ENCODE peak calls at places on chromosome 1, in five cellular contexts. One of them, this sample, is unnamed.
A peak's percentile ranks its signal among the peaks of the same experiment; 100 is the strongest.

GRCh38 chr1:38029725-38030511 is 16.7 kb downstream of the POU3F1 start:
- DNase-seq in tibial artery: no peak
- DNase-seq in neural crest cell: no peak
- DNase-seq in stimulated activated CD4-positive, alpha-beta T cell treated with anti-CD3 and anti-CD28 coated beads, Interleukin-1b, Interleukin-23, amount 100 ng/mL, for 48 hours: peak; percentile 85
- DNase-seq in neuronal stem cell: no peak
- DNase-seq in this sample: peak; percentile 90

GRCh38 chr1:24149854-24150227 is 6.9 kb upstream of the IL22RA1 start:
- DNase-seq in tibial artery: no peak
- DNase-seq in neural crest cell: no peak
- DNase-seq in stimulated activated CD4-positive, alpha-beta T cell treated with anti-CD3 and anti-CD28 coated beads, Interleukin-1b, Interleukin-23, amount 100 ng/mL, for 48 hours: peak; percentile 71
- DNase-seq in neuronal stem cell: no peak
- DNase-seq in this sample: peak; percentile 80

GRCh38 chr1:206933333-206933945 is 11.7 kb upstream of the FCMR start:
- DNase-seq in tibial artery: no peak
- DNase-seq in neural crest cell: no peak
- DNase-seq in stimulated activated CD4-positive, alpha-beta T cell treated with anti-CD3 and anti-CD28 coated beads, Interleukin-1b, Interleukin-23, amount 100 ng/mL, for 48 hours: peak; percentile 64
- DNase-seq in neuronal stem cell: no peak
- DNase-seq in this sample: peak; percentile 84

GRCh38 chr1:11571906-11572616 is 82.2 kb downstream of the FBXO2 start:
- DNase-seq in tibial artery: no peak
- DNase-seq in neural crest cell: no peak
- DNase-seq in stimulated activated CD4-positive, alpha-beta T cell treated with anti-CD3 and anti-CD28 coated beads, Interleukin-1b, Interleukin-23, amount 100 ng/mL, for 48 hours: peak; percentile 24
- DNase-seq in neuronal stem cell: no peak
- DNase-seq in this sample: peak; percentile 59

GRCh38 chr1:56484695-56485094 is 94.7 kb downstream of the PLPP3 start:
- DNase-seq in tibial artery: no peak
- DNase-seq in neural crest cell: no peak
- DNase-seq in stimulated activated CD4-positive, alpha-beta T cell treated with anti-CD3 and anti-CD28 coated beads, Interleukin-1b, Interleukin-23, amount 100 ng/mL, for 48 hours: no peak
- DNase-seq in neuronal stem cell: no peak
- DNase-seq in this sample: no peak

GRCh38 chr1:201443747-201444146 is 22.2 kb upstream of the TNNI1 start:
- DNase-seq in tibial artery: no peak
- DNase-seq in neural crest cell: no peak
- DNase-seq in stimulated activated CD4-positive, alpha-beta T cell treated with anti-CD3 and anti-CD28 coated beads, Interleukin-1b, Interleukin-23, amount 100 ng/mL, for 48 hours: no peak
- DNase-seq in neuronal stem cell: no peak
- DNase-seq in this sample: no peak

GRCh38 chr1:155776414-155776813 is 80.6 kb downstream of the GON4L start:
- DNase-seq in tibial artery: no peak
- DNase-seq in neural crest cell: no peak
- DNase-seq in stimulated activated CD4-positive, alpha-beta T cell treated with anti-CD3 and anti-CD28 coated beads, Interleukin-1b, Interleukin-23, amount 100 ng/mL, for 48 hours: no peak
- DNase-seq in neuronal stem cell: no peak
- DNase-seq in this sample: peak; percentile 39

GRCh38 chr1:30378991-30379581 is 344.3 kb downstream of the MATN1 start:
- DNase-seq in tibial artery: no peak
- DNase-seq in neural crest cell: peak; percentile 21
- DNase-seq in stimulated activated CD4-positive, alpha-beta T cell treated with anti-CD3 and anti-CD28 coated beads, Interleukin-1b, Interleukin-23, amount 100 ng/mL, for 48 hours: no peak
- DNase-seq in neuronal stem cell: no peak
- DNase-seq in this sample: no peak

GRCh38 chr1:56414728-56415224 is 164.6 kb downstream of the PLPP3 start:
- DNase-seq in tibial artery: no peak
- DNase-seq in neural crest cell: no peak
- DNase-seq in stimulated activated CD4-positive, alpha-beta T cell treated with anti-CD3 and anti-CD28 coated beads, Interleukin-1b, Interleukin-23, amount 100 ng/mL, for 48 hours: no peak
- DNase-seq in neuronal stem cell: no peak
- DNase-seq in this sample: no peak

GRCh38 chr1:156412653-156413309 is 43.8 kb downstream of the RHBG start:
- DNase-seq in tibial artery: no peak
- DNase-seq in neural crest cell: no peak
- DNase-seq in stimulated activated CD4-positive, alpha-beta T cell treated with anti-CD3 and anti-CD28 coated beads, Interleukin-1b, Interleukin-23, amount 100 ng/mL, for 48 hours: no peak
- DNase-seq in neuronal stem cell: no peak
- DNase-seq in this sample: no peak

GRCh38 chr1:155910621-155911121 is 478 bp downstream of the RIT1 start:
- DNase-seq in tibial artery: peak; percentile 33
- DNase-seq in neural crest cell: peak; percentile 8
- DNase-seq in stimulated activated CD4-positive, alpha-beta T cell treated with anti-CD3 and anti-CD28 coated beads, Interleukin-1b, Interleukin-23, amount 100 ng/mL, for 48 hours: no peak
- DNase-seq in neuronal stem cell: peak; percentile 24
- DNase-seq in this sample: peak; percentile 28

GRCh38 chr1:160429125-160429551 is 28.8 kb downstream of the VANGL2 start:
- DNase-seq in tibial artery: no peak
- DNase-seq in neural crest cell: no peak
- DNase-seq in stimulated activated CD4-positive, alpha-beta T cell treated with anti-CD3 and anti-CD28 coated beads, Interleukin-1b, Interleukin-23, amount 100 ng/mL, for 48 hours: no peak
- DNase-seq in neuronal stem cell: no peak
- DNase-seq in this sample: no peak

GRCh38 chr1:4175566-4176405 is 275.7 kb upstream of the C1orf174 start:
- DNase-seq in tibial artery: no peak
- DNase-seq in neural crest cell: no peak
- DNase-seq in stimulated activated CD4-positive, alpha-beta T cell treated with anti-CD3 and anti-CD28 coated beads, Interleukin-1b, Interleukin-23, amount 100 ng/mL, for 48 hours: no peak
- DNase-seq in neuronal stem cell: no peak
- DNase-seq in this sample: no peak

GRCh38 chr1:232509570-232509969 is 120.4 kb downstream of the SIPA1L2 start:
- DNase-seq in tibial artery: no peak
- DNase-seq in neural crest cell: no peak
- DNase-seq in stimulated activated CD4-positive, alpha-beta T cell treated with anti-CD3 and anti-CD28 coated beads, Interleukin-1b, Interleukin-23, amount 100 ng/mL, for 48 hours: no peak
- DNase-seq in neuronal stem cell: peak; percentile 9
- DNase-seq in this sample: no peak

GRCh38 chr1:93629101-93630059 is 52.3 kb downstream of the BCAR3 start:
- DNase-seq in tibial artery: peak; percentile 35
- DNase-seq in neural crest cell: no peak
- DNase-seq in stimulated activated CD4-positive, alpha-beta T cell treated with anti-CD3 and anti-CD28 coated beads, Interleukin-1b, Interleukin-23, amount 100 ng/mL, for 48 hours: no peak
- DNase-seq in neuronal stem cell: peak; percentile 56
- DNase-seq in this sample: peak; percentile 56

GRCh38 chr1:206713910-206714312 is 29.2 kb downstream of the MAPKAPK2 start:
- DNase-seq in tibial artery: no peak
- DNase-seq in neural crest cell: no peak
- DNase-seq in stimulated activated CD4-positive, alpha-beta T cell treated with anti-CD3 and anti-CD28 coated beads, Interleukin-1b, Interleukin-23, amount 100 ng/mL, for 48 hours: no peak
- DNase-seq in neuronal stem cell: no peak
- DNase-seq in this sample: no peak

GRCh38 chr1:154888757-154889156 is 18.7 kb upstream of the KCNN3 start:
- DNase-seq in tibial artery: no peak
- DNase-seq in neural crest cell: no peak
- DNase-seq in stimulated activated CD4-positive, alpha-beta T cell treated with anti-CD3 and anti-CD28 coated beads, Interleukin-1b, Interleukin-23, amount 100 ng/mL, for 48 hours: no peak
- DNase-seq in neuronal stem cell: no peak
- DNase-seq in this sample: no peak

GRCh38 chr1:224726783-224727182 is 110.7 kb downstream of the CNIH3 start:
- DNase-seq in tibial artery: peak; percentile 88
- DNase-seq in neural crest cell: no peak
- DNase-seq in stimulated activated CD4-positive, alpha-beta T cell treated with anti-CD3 and anti-CD28 coated beads, Interleukin-1b, Interleukin-23, amount 100 ng/mL, for 48 hours: no peak
- DNase-seq in neuronal stem cell: no peak
- DNase-seq in this sample: peak; percentile 22

GRCh38 chr1:209989525-209989924 is 51.5 kb downstream of the SYT14 start:
- DNase-seq in tibial artery: no peak
- DNase-seq in neural crest cell: no peak
- DNase-seq in stimulated activated CD4-positive, alpha-beta T cell treated with anti-CD3 and anti-CD28 coated beads, Interleukin-1b, Interleukin-23, amount 100 ng/mL, for 48 hours: no peak
- DNase-seq in neuronal stem cell: no peak
- DNase-seq in this sample: no peak

GRCh38 chr1:201171063-201172036 is 17.1 kb upstream of the TMEM9 start:
- DNase-seq in tibial artery: no peak
- DNase-seq in neural crest cell: peak; percentile 16
- DNase-seq in stimulated activated CD4-positive, alpha-beta T cell treated with anti-CD3 and anti-CD28 coated beads, Interleukin-1b, Interleukin-23, amount 100 ng/mL, for 48 hours: peak; percentile 81
- DNase-seq in neuronal stem cell: no peak
- DNase-seq in this sample: peak; percentile 86

GRCh38 chr1:207323425-207323976 is 2.0 kb downstream of the CD55 start:
- DNase-seq in tibial artery: no peak
- DNase-seq in neural crest cell: no peak
- DNase-seq in stimulated activated CD4-positive, alpha-beta T cell treated with anti-CD3 and anti-CD28 coated beads, Interleukin-1b, Interleukin-23, amount 100 ng/mL, for 48 hours: no peak
- DNase-seq in neuronal stem cell: no peak
- DNase-seq in this sample: no peak

GRCh38 chr1:32042330-32042729 is 28.7 kb downstream of the KHDRBS1 start:
- DNase-seq in tibial artery: no peak
- DNase-seq in neural crest cell: no peak
- DNase-seq in stimulated activated CD4-positive, alpha-beta T cell treated with anti-CD3 and anti-CD28 coated beads, Interleukin-1b, Interleukin-23, amount 100 ng/mL, for 48 hours: no peak
- DNase-seq in neuronal stem cell: no peak
- DNase-seq in this sample: no peak

GRCh38 chr1:171296897-171297296 is 17.1 kb upstream of the FMO4 start:
- DNase-seq in tibial artery: no peak
- DNase-seq in neural crest cell: no peak
- DNase-seq in stimulated activated CD4-positive, alpha-beta T cell treated with anti-CD3 and anti-CD28 coated beads, Interleukin-1b, Interleukin-23, amount 100 ng/mL, for 48 hours: no peak
- DNase-seq in neuronal stem cell: no peak
- DNase-seq in this sample: no peak

GRCh38 chr1:211683396-211684297 is 8.2 kb upstream of the NEK2 start:
- DNase-seq in tibial artery: no peak
- DNase-seq in neural crest cell: no peak
- DNase-seq in stimulated activated CD4-positive, alpha-beta T cell treated with anti-CD3 and anti-CD28 coated beads, Interleukin-1b, Interleukin-23, amount 100 ng/mL, for 48 hours: no peak
- DNase-seq in neuronal stem cell: no peak
- DNase-seq in this sample: no peak

GRCh38 chr1:19087017-19087736 is 122.9 kb downstream of the UBR4 start:
- DNase-seq in tibial artery: no peak
- DNase-seq in neural crest cell: no peak
- DNase-seq in stimulated activated CD4-positive, alpha-beta T cell treated with anti-CD3 and anti-CD28 coated beads, Interleukin-1b, Interleukin-23, amount 100 ng/mL, for 48 hours: no peak
- DNase-seq in neuronal stem cell: no peak
- DNase-seq in this sample: no peak

GRCh38 chr1:236133802-236134201 is 8.5 kb upstream of the GPR137B start:
- DNase-seq in tibial artery: no peak
- DNase-seq in neural crest cell: no peak
- DNase-seq in stimulated activated CD4-positive, alpha-beta T cell treated with anti-CD3 and anti-CD28 coated beads, Interleukin-1b, Interleukin-23, amount 100 ng/mL, for 48 hours: no peak
- DNase-seq in neuronal stem cell: no peak
- DNase-seq in this sample: no peak

GRCh38 chr1:217896490-217896889 is 265.3 kb downstream of the SPATA17 start:
- DNase-seq in tibial artery: no peak
- DNase-seq in neural crest cell: no peak
- DNase-seq in stimulated activated CD4-positive, alpha-beta T cell treated with anti-CD3 and anti-CD28 coated beads, Interleukin-1b, Interleukin-23, amount 100 ng/mL, for 48 hours: no peak
- DNase-seq in neuronal stem cell: no peak
- DNase-seq in this sample: no peak

GRCh38 chr1:14390816-14391215 is 207.7 kb upstream of the KAZN start:
- DNase-seq in tibial artery: no peak
- DNase-seq in neural crest cell: no peak
- DNase-seq in stimulated activated CD4-positive, alpha-beta T cell treated with anti-CD3 and anti-CD28 coated beads, Interleukin-1b, Interleukin-23, amount 100 ng/mL, for 48 hours: no peak
- DNase-seq in neuronal stem cell: no peak
- DNase-seq in this sample: no peak

GRCh38 chr1:38267037-38268036 is 220.7 kb upstream of the POU3F1 start:
- DNase-seq in tibial artery: no peak
- DNase-seq in neural crest cell: no peak
- DNase-seq in stimulated activated CD4-positive, alpha-beta T cell treated with anti-CD3 and anti-CD28 coated beads, Interleukin-1b, Interleukin-23, amount 100 ng/mL, for 48 hours: no peak
- DNase-seq in neuronal stem cell: no peak
- DNase-seq in this sample: no peak

GRCh38 chr1:50603274-50604271 is 180.3 kb upstream of the DMRTA2 start:
- DNase-seq in tibial artery: no peak
- DNase-seq in neural crest cell: no peak
- DNase-seq in stimulated activated CD4-positive, alpha-beta T cell treated with anti-CD3 and anti-CD28 coated beads, Interleukin-1b, Interleukin-23, amount 100 ng/mL, for 48 hours: no peak
- DNase-seq in neuronal stem cell: no peak
- DNase-seq in this sample: no peak